ENCODE peak calls at places on chromosome 16, in six cellular contexts. One of them, this sample, is unnamed.

GRCh38 chr16:87329436-87330256 is 12.5 kb upstream of the C16orf95 start:
- DNase-seq in SW 1271: no peak
- DNase-seq in stimulated activated naive B cell treated with anti-CD40 and anti-IgM and Interleukin-4, amounts not matched to agents 10 μg/mL and 1 μg/mL and 100 μg/mL, for 72 hours: no peak
- DNase-seq in nucleus accumbens: no peak
- DNase-seq in NCI-H345: no peak
- DNase-seq in CD8-positive, alpha-beta memory T cell: no peak
- DNase-seq in this sample: no peak

GRCh38 chr16:2386990-2387389 is 42.3 kb upstream of the CCNF start:
- DNase-seq in nucleus accumbens: no peak
- DNase-seq in SW 1271: no peak
- DNase-seq in stimulated activated naive B cell treated with anti-CD40 and anti-IgM and Interleukin-4, amounts not matched to agents 10 μg/mL and 1 μg/mL and 100 μg/mL, for 72 hours: no peak
- DNase-seq in CD8-positive, alpha-beta memory T cell: no peak
- DNase-seq in NCI-H345: no peak
- DNase-seq in this sample: no peak

GRCh38 chr16:4613636-4614570 is 785 bp downstream of the UBALD1 start:
- DNase-seq in nucleus accumbens: no peak
- DNase-seq in CD8-positive, alpha-beta memory T cell: peak
- DNase-seq in stimulated activated naive B cell treated with anti-CD40 and anti-IgM and Interleukin-4, amounts not matched to agents 10 μg/mL and 1 μg/mL and 100 μg/mL, for 72 hours: peak
- DNase-seq in NCI-H345: peak
- DNase-seq in SW 1271: no peak
- DNase-seq in this sample: no peak

GRCh38 chr16:54265558-54266213 is 20.9 kb downstream of the IRX3 start:
- DNase-seq in stimulated activated naive B cell treated with anti-CD40 and anti-IgM and Interleukin-4, amounts not matched to agents 10 μg/mL and 1 μg/mL and 100 μg/mL, for 72 hours: no peak
- DNase-seq in CD8-positive, alpha-beta memory T cell: no peak
- DNase-seq in NCI-H345: no peak
- DNase-seq in SW 1271: no peak
- DNase-seq in nucleus accumbens: no peak
- DNase-seq in this sample: no peak

GRCh38 chr16:456891-457483 is 31.5 kb downstream of the RAB11FIP3 start:
- DNase-seq in NCI-H345: no peak
- DNase-seq in CD8-positive, alpha-beta memory T cell: no peak
- DNase-seq in nucleus accumbens: no peak
- DNase-seq in SW 1271: no peak
- DNase-seq in stimulated activated naive B cell treated with anti-CD40 and anti-IgM and Interleukin-4, amounts not matched to agents 10 μg/mL and 1 μg/mL and 100 μg/mL, for 72 hours: no peak
- DNase-seq in this sample: no peak

GRCh38 chr16:81650982-81651562 is 128.0 kb upstream of the PLCG2 start:
- DNase-seq in CD8-positive, alpha-beta memory T cell: no peak
- DNase-seq in NCI-H345: peak
- DNase-seq in SW 1271: no peak
- DNase-seq in nucleus accumbens: no peak
- DNase-seq in stimulated activated naive B cell treated with anti-CD40 and anti-IgM and Interleukin-4, amounts not matched to agents 10 μg/mL and 1 μg/mL and 100 μg/mL, for 72 hours: no peak
- DNase-seq in this sample: no peak

GRCh38 chr16:86406056-86406455 is 104.3 kb upstream of the FOXF1 start:
- DNase-seq in CD8-positive, alpha-beta memory T cell: no peak
- DNase-seq in NCI-H345: no peak
- DNase-seq in nucleus accumbens: no peak
- DNase-seq in stimulated activated naive B cell treated with anti-CD40 and anti-IgM and Interleukin-4, amounts not matched to agents 10 μg/mL and 1 μg/mL and 100 μg/mL, for 72 hours: no peak
- DNase-seq in SW 1271: no peak
- DNase-seq in this sample: no peak

GRCh38 chr16:57092786-57093301 is 461 bp downstream of the CPNE2 start:
- DNase-seq in NCI-H345: peak
- DNase-seq in stimulated activated naive B cell treated with anti-CD40 and anti-IgM and Interleukin-4, amounts not matched to agents 10 μg/mL and 1 μg/mL and 100 μg/mL, for 72 hours: peak
- DNase-seq in nucleus accumbens: peak
- DNase-seq in CD8-positive, alpha-beta memory T cell: peak
- DNase-seq in SW 1271: no peak
- DNase-seq in this sample: no peak

GRCh38 chr16:56980203-56980535 is 9.2 kb upstream of the NLRC5 start:
- DNase-seq in SW 1271: no peak
- DNase-seq in CD8-positive, alpha-beta memory T cell: no peak
- DNase-seq in NCI-H345: no peak
- DNase-seq in nucleus accumbens: no peak
- DNase-seq in stimulated activated naive B cell treated with anti-CD40 and anti-IgM and Interleukin-4, amounts not matched to agents 10 μg/mL and 1 μg/mL and 100 μg/mL, for 72 hours: no peak
- DNase-seq in this sample: no peak

GRCh38 chr16:30456302-30456701 is 10.6 kb upstream of the SEPHS2 start:
- DNase-seq in CD8-positive, alpha-beta memory T cell: no peak
- DNase-seq in nucleus accumbens: no peak
- DNase-seq in NCI-H345: no peak
- DNase-seq in SW 1271: no peak
- DNase-seq in stimulated activated naive B cell treated with anti-CD40 and anti-IgM and Interleukin-4, amounts not matched to agents 10 μg/mL and 1 μg/mL and 100 μg/mL, for 72 hours: no peak
- DNase-seq in this sample: no peak

GRCh38 chr16:22008215-22009142 is 568 bp downstream of the MOSMO start:
- DNase-seq in stimulated activated naive B cell treated with anti-CD40 and anti-IgM and Interleukin-4, amounts not matched to agents 10 μg/mL and 1 μg/mL and 100 μg/mL, for 72 hours: peak
- DNase-seq in SW 1271: no peak
- DNase-seq in CD8-positive, alpha-beta memory T cell: no peak
- DNase-seq in NCI-H345: no peak
- DNase-seq in nucleus accumbens: no peak
- DNase-seq in this sample: no peak

GRCh38 chr16:28513484-28514181 is 7.0 kb upstream of the IL27 start:
- DNase-seq in CD8-positive, alpha-beta memory T cell: no peak
- DNase-seq in stimulated activated naive B cell treated with anti-CD40 and anti-IgM and Interleukin-4, amounts not matched to agents 10 μg/mL and 1 μg/mL and 100 μg/mL, for 72 hours: no peak
- DNase-seq in SW 1271: no peak
- DNase-seq in NCI-H345: no peak
- DNase-seq in nucleus accumbens: no peak
- DNase-seq in this sample: no peak

GRCh38 chr16:84055801-84056634 is 13.4 kb upstream of the SLC38A8 start:
- DNase-seq in CD8-positive, alpha-beta memory T cell: no peak
- DNase-seq in nucleus accumbens: no peak
- DNase-seq in NCI-H345: no peak
- DNase-seq in SW 1271: no peak
- DNase-seq in stimulated activated naive B cell treated with anti-CD40 and anti-IgM and Interleukin-4, amounts not matched to agents 10 μg/mL and 1 μg/mL and 100 μg/mL, for 72 hours: no peak
- DNase-seq in this sample: no peak

GRCh38 chr16:49020436-49020835 is 261.2 kb downstream of the CBLN1 start:
- DNase-seq in NCI-H345: no peak
- DNase-seq in nucleus accumbens: no peak
- DNase-seq in SW 1271: no peak
- DNase-seq in stimulated activated naive B cell treated with anti-CD40 and anti-IgM and Interleukin-4, amounts not matched to agents 10 μg/mL and 1 μg/mL and 100 μg/mL, for 72 hours: no peak
- DNase-seq in CD8-positive, alpha-beta memory T cell: no peak
- DNase-seq in this sample: no peak

GRCh38 chr16:73993878-73994277 is 302.7 kb upstream of the PSMD7 start:
- DNase-seq in stimulated activated naive B cell treated with anti-CD40 and anti-IgM and Interleukin-4, amounts not matched to agents 10 μg/mL and 1 μg/mL and 100 μg/mL, for 72 hours: no peak
- DNase-seq in nucleus accumbens: no peak
- DNase-seq in NCI-H345: no peak
- DNase-seq in SW 1271: no peak
- DNase-seq in CD8-positive, alpha-beta memory T cell: no peak
- DNase-seq in this sample: no peak

GRCh38 chr16:88727871-88728270 is 21.6 kb downstream of the CTU2 start:
- DNase-seq in SW 1271: no peak
- DNase-seq in NCI-H345: peak
- DNase-seq in nucleus accumbens: no peak
- DNase-seq in CD8-positive, alpha-beta memory T cell: no peak
- DNase-seq in stimulated activated naive B cell treated with anti-CD40 and anti-IgM and Interleukin-4, amounts not matched to agents 10 μg/mL and 1 μg/mL and 100 μg/mL, for 72 hours: no peak
- DNase-seq in this sample: no peak

GRCh38 chr16:66774981-66775380 is 23.6 kb upstream of the DYNC1LI2 start:
- DNase-seq in CD8-positive, alpha-beta memory T cell: no peak
- DNase-seq in SW 1271: no peak
- DNase-seq in NCI-H345: no peak
- DNase-seq in nucleus accumbens: no peak
- DNase-seq in stimulated activated naive B cell treated with anti-CD40 and anti-IgM and Interleukin-4, amounts not matched to agents 10 μg/mL and 1 μg/mL and 100 μg/mL, for 72 hours: no peak
- DNase-seq in this sample: no peak

GRCh38 chr16:13839577-13839976 is 80.4 kb upstream of the ERCC4 start:
- DNase-seq in NCI-H345: no peak
- DNase-seq in SW 1271: no peak
- DNase-seq in stimulated activated naive B cell treated with anti-CD40 and anti-IgM and Interleukin-4, amounts not matched to agents 10 μg/mL and 1 μg/mL and 100 μg/mL, for 72 hours: no peak
- DNase-seq in nucleus accumbens: no peak
- DNase-seq in CD8-positive, alpha-beta memory T cell: no peak
- DNase-seq in this sample: no peak